ENCODE peak calls at places on chromosomes 4 and X, in nine cellular contexts. I is posterior cingulate gyrus; G is NCI-H146; C is NCI-H446 treated with DMSO at 0.1 percent for 48 hours; N is caudate nucleus; A is cardiac septum; P is T-helper 1 cell; Y is stimulated activated CD4-positive, alpha-beta T cell treated with anti-CD3 and anti-CD28 coated beads, Interleukin-1b, Interleukin-23, amount 100 ng/mL, for 4 hours; Z is GM12892. O is an unnamed sample.

GRCh38 chr4:69860521-69861298 is 765 bp upstream of the SULT1E1 start:
- DNase-seq in I (no peak), G (no peak), C (no peak), N (no peak), A (no peak), P (no peak), Y (no peak), Z (no peak), O (no peak)

GRCh38 chr4:119477412-119478053 is 151.1 kb downstream of the PDE5A start:
- DNase-seq in I (no peak), G (no peak), C (no peak), N (no peak), A (no peak), P (no peak), Y (no peak), Z (no peak), O (no peak)

GRCh38 chr4:98682719-98683118 is 24.3 kb upstream of the TSPAN5 start:
- DNase-seq in I (no peak), G (no peak), C (no peak), N (no peak), A (no peak), P (no peak), Y (no peak), Z (no peak), O (no peak)

GRCh38 chr4:168636506-168637176 is 139.8 kb downstream of the PALLD start:
- DNase-seq in I (no peak), G (no peak), C (no peak), N (no peak), A (no peak), P (no peak), Y (no peak), Z (no peak), O (no peak)

GRCh38 chrX:46198858-46199257 is 346.4 kb downstream of the ZNF674 start:
- DNase-seq in I (no peak), G (no peak), C (no peak), N (no peak), A (no peak), P (no peak), Y (no peak), Z (no peak), O (no peak)

GRCh38 chrX:138756234-138756633 is 44.7 kb upstream of the FGF13 start:
- DNase-seq in I (no peak), G (peak), C (no peak), N (no peak), A (no peak), P (no peak), Y (no peak), Z (no peak), O (no peak)

GRCh38 chrX:10356979-10357378 is 200.2 kb downstream of the CLCN4 start:
- DNase-seq in I (no peak), G (no peak), C (no peak), N (no peak), A (no peak), P (peak), Y (no peak), Z (no peak), O (peak)

GRCh38 chrX:151641564-151641963 is 53.7 kb upstream of the PRRG3 start:
- DNase-seq in I (no peak), G (no peak), C (no peak), N (no peak), A (no peak), P (no peak), Y (no peak), Z (no peak), O (no peak)

GRCh38 chr4:67871867-67872266 is 11.9 kb downstream of the TMPRSS11D start:
- DNase-seq in I (no peak), G (peak), C (peak), N (no peak), A (no peak), P (peak), Y (no peak), Z (no peak), O (no peak)

GRCh38 chr4:158322119-158322518 is 111.8 kb downstream of the TMEM144 start:
- DNase-seq in I (no peak), G (peak), C (no peak), N (no peak), A (no peak), P (no peak), Y (no peak), Z (no peak), O (no peak)

GRCh38 chr4:85762204-85762884 is 287.4 kb downstream of the ARHGAP24 start:
- DNase-seq in I (no peak), G (no peak), C (peak), N (no peak), A (no peak), P (no peak), Y (no peak), Z (no peak), O (no peak)

GRCh38 chr4:15651682-15652081 is 3.5 kb downstream of the FBXL5 start:
- DNase-seq in I (no peak), G (no peak), C (no peak), N (no peak), A (no peak), P (no peak), Y (no peak), Z (no peak), O (no peak)

GRCh38 chr4:58502839-58503238 is 1392.7 kb upstream of the IGFBP7 start:
- DNase-seq in I (no peak), G (peak), C (no peak), N (no peak), A (no peak), P (no peak), Y (no peak), Z (no peak), O (no peak)

GRCh38 chr4:139243448-139244365 is 36.3 kb downstream of the MGARP start:
- DNase-seq in I (no peak), G (no peak), C (peak), N (no peak), A (no peak), P (no peak), Y (no peak), Z (no peak), O (no peak)

GRCh38 chrX:10007604-10008003 is 40.4 kb downstream of the CLDN34 start:
- DNase-seq in I (no peak), G (no peak), C (no peak), N (no peak), A (no peak), P (no peak), Y (no peak), Z (no peak), O (no peak)

GRCh38 chr4:183173580-183174526 is 74.8 kb downstream of the WWC2 start:
- DNase-seq in I (no peak), G (no peak), C (no peak), N (no peak), A (no peak), P (no peak), Y (no peak), Z (no peak), O (no peak)

GRCh38 chrX:113422323-113422722 is 581.7 kb upstream of the AMOT start:
- DNase-seq in I (no peak), G (no peak), C (no peak), N (no peak), A (no peak), P (no peak), Y (no peak), Z (no peak), O (no peak)

O was measured in GM06990.